ENCODE peak calls at places on chromosomes 1 and 21, in four cellular contexts. One of them, this sample, is unnamed. For H4K20me1, the result is how much of the 10 kb centered on the place peaks cover.

GRCh38 chr1:45635211-45635610 is 11.4 kb upstream of the CCDC17 start:
- DNase-seq in GM23338: no peak
- DNase-seq in neural progenitor cell: no peak
- DNase-seq in PC-3: no peak
- DNase-seq in this sample: no peak

GRCh38 chr1:65812065-65812464 is 19.4 kb downstream of the PDE4B start:
- DNase-seq in GM23338: peak
- DNase-seq in neural progenitor cell: no peak
- DNase-seq in PC-3: peak
- DNase-seq in this sample: peak

GRCh38 chr21:38843806-38844479 is 38.2 kb downstream of the ETS2 start:
- DNase-seq in GM23338: no peak
- DNase-seq in neural progenitor cell: no peak
- DNase-seq in PC-3: peak
- DNase-seq in this sample: peak

GRCh38 chr1:58502519-58502918 is 44.0 kb downstream of the OMA1 start:
- DNase-seq in GM23338: no peak
- DNase-seq in neural progenitor cell: no peak
- DNase-seq in PC-3: no peak
- DNase-seq in this sample: no peak

GRCh38 chr1:71695820-71696219 is 586.5 kb downstream of the NEGR1 start:
- DNase-seq in GM23338: no peak
- DNase-seq in neural progenitor cell: no peak
- DNase-seq in PC-3: peak
- DNase-seq in this sample: no peak

GRCh38 chr1:24866211-24867063 is 63.6 kb downstream of the RUNX3 start:
- DNase-seq in GM23338: no peak
- DNase-seq in neural progenitor cell: no peak
- DNase-seq in PC-3: peak
- DNase-seq in this sample: no peak

GRCh38 chr1:247060771-247061170 is 17.8 kb downstream of the ZNF670 start:
- DNase-seq in GM23338: no peak
- DNase-seq in neural progenitor cell: no peak
- DNase-seq in PC-3: no peak
- DNase-seq in this sample: no peak

GRCh38 chr1:215824245-215824644 is 257.1 kb downstream of the KCTD3 start:
- DNase-seq in GM23338: peak
- DNase-seq in neural progenitor cell: peak
- DNase-seq in PC-3: peak
- DNase-seq in this sample: no peak

GRCh38 chr1:230568008-230568407 is 74.3 kb upstream of the COG2 start:
- DNase-seq in GM23338: peak
- DNase-seq in neural progenitor cell: no peak
- DNase-seq in PC-3: peak
- DNase-seq in this sample: peak

GRCh38 chr1:208475951-208476824 is 232.0 kb upstream of the PLXNA2 start:
- DNase-seq in GM23338: peak
- DNase-seq in neural progenitor cell: peak
- DNase-seq in PC-3: peak
- DNase-seq in this sample: no peak

GRCh38 chr1:150887018-150887417 is at the start of gene CTXND2:
- DNase-seq in GM23338: peak
- DNase-seq in neural progenitor cell: no peak
- DNase-seq in PC-3: peak
- DNase-seq in this sample: peak

GRCh38 chr1:84947536-84948410 is 49.1 kb downstream of the MCOLN2 start:
- DNase-seq in GM23338: no peak
- DNase-seq in neural progenitor cell: no peak
- DNase-seq in PC-3: no peak
- DNase-seq in this sample: no peak

GRCh38 chr1:183185941-183186490 is at the start of gene LAMC2:
- DNase-seq in GM23338: peak
- DNase-seq in neural progenitor cell: peak
- DNase-seq in PC-3: peak
- DNase-seq in this sample: peak

GRCh38 chr1:51327386-51327785 is 3.0 kb downstream of the TTC39A start:
- DNase-seq in GM23338: no peak
- DNase-seq in neural progenitor cell: no peak
- DNase-seq in PC-3: no peak
- DNase-seq in this sample: peak

GRCh38 chr1:21820597-21821232 is 8.7 kb downstream of the LDLRAD2 start:
- DNase-seq in GM23338: no peak
- DNase-seq in neural progenitor cell: no peak
- DNase-seq in PC-3: no peak
- DNase-seq in this sample: no peak

GRCh38 chr1:156897078-156897825 is 3.7 kb downstream of the PEAR1 start:
- DNase-seq in GM23338: no peak
- DNase-seq in neural progenitor cell: no peak
- DNase-seq in PC-3: peak
- DNase-seq in this sample: peak

GRCh38 chr1:64093941-64094340 is 109.5 kb upstream of the UBE2U start:
- DNase-seq in GM23338: no peak
- DNase-seq in neural progenitor cell: no peak
- DNase-seq in PC-3: peak
- DNase-seq in this sample: peak

GRCh38 chr1:101101362-101101761 is 75.8 kb upstream of the DPH5 start:
- DNase-seq in GM23338: no peak
- DNase-seq in neural progenitor cell: no peak
- DNase-seq in PC-3: peak
- DNase-seq in this sample: peak

GRCh38 chr1:60670313-60670712 is 412.0 kb upstream of the NFIA start:
- DNase-seq in GM23338: no peak
- DNase-seq in neural progenitor cell: no peak
- DNase-seq in PC-3: no peak
- DNase-seq in this sample: no peak

GRCh38 chr1:231943084-231943483 is 316.5 kb downstream of the DISC1 start:
- DNase-seq in GM23338: no peak
- DNase-seq in neural progenitor cell: no peak
- DNase-seq in PC-3: no peak
- DNase-seq in this sample: no peak

GRCh38 chr1:63828322-63829044 is 54.7 kb downstream of the ROR1 start:
- DNase-seq in GM23338: no peak
- DNase-seq in neural progenitor cell: no peak
- DNase-seq in PC-3: no peak
- DNase-seq in this sample: no peak

DNA sequence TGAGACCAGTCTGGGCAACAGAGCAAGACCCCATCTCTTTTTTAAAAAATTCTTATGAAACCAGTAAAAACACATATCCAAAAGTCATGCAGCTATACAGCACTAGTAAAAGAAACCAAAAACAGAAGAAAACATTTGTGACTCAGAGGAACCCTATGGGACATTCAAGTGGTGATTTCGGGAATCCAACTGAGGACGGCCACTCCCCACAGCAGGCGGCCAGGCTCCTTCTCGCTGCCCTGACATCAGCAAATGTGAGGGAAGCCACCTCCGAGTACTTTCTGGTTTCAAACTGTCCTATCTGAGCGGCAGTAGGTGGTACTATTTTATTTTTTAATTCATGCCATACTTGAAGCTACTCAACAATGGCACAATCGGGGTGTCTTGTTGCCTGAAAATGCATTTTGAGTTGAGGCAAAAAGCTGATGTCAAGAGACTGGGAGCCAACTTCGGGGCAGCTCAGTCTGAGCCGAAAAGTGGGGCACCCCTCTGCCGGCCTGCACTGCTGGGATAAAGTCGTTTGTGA is 3.3 kb downstream of the SUMO3 start:
- DNase-seq in GM23338: no peak
- DNase-seq in neural progenitor cell: no peak
- DNase-seq in PC-3: no peak
- DNase-seq in this sample: no peak
- H4K20me1 ChIP-seq in GM23338: under half
- H4K20me1 ChIP-seq in neural progenitor cell: under half
- H4K20me1 ChIP-seq in PC-3: half or more
- H4K20me1 ChIP-seq in this sample: half or more

DNA sequence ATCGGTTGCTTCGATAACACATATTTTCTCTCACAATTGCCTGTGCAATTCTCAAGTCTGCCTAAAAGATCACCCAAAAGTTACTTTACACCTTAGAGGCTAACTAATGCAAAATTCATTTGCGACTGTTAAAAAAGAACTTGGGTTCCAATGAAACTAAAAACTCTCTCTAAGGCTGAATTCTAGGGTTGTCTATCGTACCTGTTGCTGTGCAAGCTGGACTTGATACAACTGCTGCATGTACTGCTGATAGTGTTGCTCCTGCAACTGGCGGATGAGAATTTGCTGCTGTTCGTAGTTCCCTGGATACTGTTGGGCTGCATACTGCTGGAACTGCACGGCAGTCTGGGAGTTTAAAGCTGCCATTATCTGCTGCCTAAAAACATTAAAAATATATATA is 27.6 kb downstream of the ACBD3 start:
- DNase-seq in GM23338: no peak
- DNase-seq in neural progenitor cell: no peak
- DNase-seq in PC-3: no peak
- DNase-seq in this sample: no peak
- H4K20me1 ChIP-seq in GM23338: under half
- H4K20me1 ChIP-seq in neural progenitor cell: under half
- H4K20me1 ChIP-seq in PC-3: under half
- H4K20me1 ChIP-seq in this sample: half or more

DNA sequence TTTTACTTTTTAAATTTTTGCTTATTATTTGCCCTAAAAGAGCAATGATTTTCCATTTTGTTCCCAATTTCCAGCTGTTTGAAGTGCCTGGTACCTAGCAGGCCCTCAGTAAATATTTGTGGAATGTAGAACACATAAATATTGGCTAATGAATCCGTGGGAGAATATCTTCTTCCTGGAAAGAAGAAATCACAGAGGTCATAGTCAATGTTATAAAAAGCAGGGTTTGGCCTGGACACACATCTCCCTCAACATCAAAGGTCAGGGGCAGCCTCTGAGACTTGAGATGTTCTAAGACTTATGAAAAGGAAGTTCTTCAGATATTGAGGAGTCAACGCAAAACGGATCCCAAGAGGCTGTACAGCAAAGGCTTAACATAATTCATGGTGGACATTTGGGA is 358.1 kb downstream of the HHAT start:
- DNase-seq in GM23338: no peak
- DNase-seq in neural progenitor cell: no peak
- DNase-seq in PC-3: no peak
- DNase-seq in this sample: no peak
- H4K20me1 ChIP-seq in GM23338: under half
- H4K20me1 ChIP-seq in neural progenitor cell: under half
- H4K20me1 ChIP-seq in PC-3: under half
- H4K20me1 ChIP-seq in this sample: under half

DNA sequence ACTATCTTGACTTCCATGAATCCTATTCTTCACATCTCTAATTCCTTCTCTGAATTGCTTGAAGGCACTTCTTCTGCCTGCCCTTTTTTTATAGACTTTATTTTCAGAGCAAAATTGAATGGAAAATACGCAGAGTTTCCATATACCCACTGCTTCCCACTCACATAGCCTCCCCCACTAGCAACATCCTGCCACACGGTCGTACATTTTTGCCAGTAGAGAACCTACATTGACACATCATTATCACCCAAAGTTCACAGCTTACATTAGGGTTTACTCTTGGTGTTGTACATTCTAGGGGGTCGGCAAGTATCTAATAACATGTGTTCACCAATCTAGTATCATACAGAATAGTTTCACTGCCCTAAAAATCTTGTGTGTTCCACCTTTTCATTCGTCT is 12.3 kb downstream of the EEIG2 start:
- DNase-seq in GM23338: no peak
- DNase-seq in neural progenitor cell: no peak
- DNase-seq in PC-3: no peak
- DNase-seq in this sample: no peak
- H4K20me1 ChIP-seq in GM23338: under half
- H4K20me1 ChIP-seq in neural progenitor cell: under half
- H4K20me1 ChIP-seq in PC-3: under half
- H4K20me1 ChIP-seq in this sample: under half

GRCh38 chr1:110880708-110881374 is 7.9 kb downstream of the CD53 start:
- DNase-seq in GM23338: no peak
- DNase-seq in neural progenitor cell: no peak
- DNase-seq in PC-3: peak
- DNase-seq in this sample: no peak
- H4K20me1 ChIP-seq in GM23338: under half
- H4K20me1 ChIP-seq in neural progenitor cell: under half
- H4K20me1 ChIP-seq in PC-3: under half
- H4K20me1 ChIP-seq in this sample: under half

GRCh38 chr1:28736450-28737244 is at the start of gene YTHDF2:
- DNase-seq in GM23338: peak
- DNase-seq in neural progenitor cell: peak
- DNase-seq in PC-3: peak
- DNase-seq in this sample: peak

GRCh38 chr1:28737245-28738137 is 751 bp downstream of the YTHDF2 start:
- DNase-seq in GM23338: peak
- DNase-seq in neural progenitor cell: peak
- DNase-seq in PC-3: peak
- DNase-seq in this sample: peak

GRCh38 chr1:28735961-28736449 is 735 bp upstream of the YTHDF2 start:
- DNase-seq in GM23338: peak
- DNase-seq in neural progenitor cell: peak
- DNase-seq in PC-3: no peak
- DNase-seq in this sample: no peak

GRCh38 chr1:28744184-28744583 is 7.4 kb downstream of the YTHDF2 start:
- DNase-seq in GM23338: no peak
- DNase-seq in neural progenitor cell: no peak
- DNase-seq in PC-3: no peak
- DNase-seq in this sample: no peak

DNA sequence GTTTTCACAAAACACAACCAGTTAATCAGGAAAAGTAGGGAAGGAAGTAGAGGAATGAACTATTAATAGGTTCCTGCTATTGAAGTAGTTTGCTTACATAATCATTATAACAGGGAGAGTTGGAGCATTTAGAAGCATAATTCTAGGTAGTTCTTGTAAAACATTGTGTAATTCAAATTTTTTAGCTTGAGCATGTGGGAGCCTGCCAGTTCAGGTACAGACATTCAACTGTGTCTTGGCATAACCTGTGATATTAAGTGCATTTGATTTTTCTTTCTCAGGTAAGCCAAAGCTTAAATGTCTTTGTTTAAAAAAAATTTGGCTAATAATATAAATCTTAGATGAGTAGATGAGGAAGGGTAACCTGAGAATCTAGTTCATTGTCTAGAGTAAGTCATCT is 3.4 kb downstream of the YTHDF2 start:
- DNase-seq in GM23338: no peak
- DNase-seq in neural progenitor cell: no peak
- DNase-seq in PC-3: no peak
- DNase-seq in this sample: no peak
- H4K20me1 ChIP-seq in GM23338: half or more
- H4K20me1 ChIP-seq in neural progenitor cell: half or more
- H4K20me1 ChIP-seq in PC-3: half or more
- H4K20me1 ChIP-seq in this sample: half or more